ENCODE peak calls at places on chromosomes 2 and 18, in four cellular contexts. One of them, this sample, is unnamed.

GRCh38 chr2:49490710-49491109 is 336.4 kb upstream of the FSHR start:
- DNase-seq in activated naive CD4-positive, alpha-beta T cell treated with anti-CD3 and anti-CD28 coated beads, Interleukin-2, amount 10 ng/mL, durations not matched to agents 7 days and 5 days: peak; percentile 25
- DNase-seq in activated CD4-positive, alpha-beta T cell treated with anti-CD3 and anti-CD28 coated beads, Interleukin-2, amount 50 U/mL, for 48 hours: peak; percentile 8
- DNase-seq in SHP77 treated with DMSO at 0.1 percent for 48 hours: peak; percentile 11
- DNase-seq in this sample: no peak

GRCh38 chr2:237471457-237472186 is 15.4 kb upstream of the MLPH start:
- DNase-seq in activated naive CD4-positive, alpha-beta T cell treated with anti-CD3 and anti-CD28 coated beads, Interleukin-2, amount 10 ng/mL, durations not matched to agents 7 days and 5 days: peak; percentile 51
- DNase-seq in activated CD4-positive, alpha-beta T cell treated with anti-CD3 and anti-CD28 coated beads, Interleukin-2, amount 50 U/mL, for 48 hours: peak; percentile 48
- DNase-seq in SHP77 treated with DMSO at 0.1 percent for 48 hours: peak; percentile 17
- DNase-seq in this sample: no peak

GRCh38 chr2:7709907-7710306 is 792.7 kb downstream of the RNF144A start:
- DNase-seq in activated CD4-positive, alpha-beta T cell treated with anti-CD3 and anti-CD28 coated beads, Interleukin-2, amount 50 U/mL, for 48 hours: no peak
- DNase-seq in activated naive CD4-positive, alpha-beta T cell treated with anti-CD3 and anti-CD28 coated beads, Interleukin-2, amount 10 ng/mL, durations not matched to agents 7 days and 5 days: no peak
- DNase-seq in SHP77 treated with DMSO at 0.1 percent for 48 hours: no peak
- DNase-seq in this sample: no peak

GRCh38 chr2:170122883-170123547 is 54.9 kb upstream of the MYO3B start:
- DNase-seq in SHP77 treated with DMSO at 0.1 percent for 48 hours: no peak
- DNase-seq in activated CD4-positive, alpha-beta T cell treated with anti-CD3 and anti-CD28 coated beads, Interleukin-2, amount 50 U/mL, for 48 hours: no peak
- DNase-seq in activated naive CD4-positive, alpha-beta T cell treated with anti-CD3 and anti-CD28 coated beads, Interleukin-2, amount 10 ng/mL, durations not matched to agents 7 days and 5 days: no peak
- DNase-seq in this sample: no peak

GRCh38 chr2:28558918-28559317 is 63.1 kb downstream of the PLB1 start:
- DNase-seq in activated CD4-positive, alpha-beta T cell treated with anti-CD3 and anti-CD28 coated beads, Interleukin-2, amount 50 U/mL, for 48 hours: no peak
- DNase-seq in activated naive CD4-positive, alpha-beta T cell treated with anti-CD3 and anti-CD28 coated beads, Interleukin-2, amount 10 ng/mL, durations not matched to agents 7 days and 5 days: no peak
- DNase-seq in SHP77 treated with DMSO at 0.1 percent for 48 hours: no peak
- DNase-seq in this sample: no peak

GRCh38 chr2:195543902-195544894 is 112.8 kb upstream of the SLC39A10 start:
- DNase-seq in activated CD4-positive, alpha-beta T cell treated with anti-CD3 and anti-CD28 coated beads, Interleukin-2, amount 50 U/mL, for 48 hours: no peak
- DNase-seq in activated naive CD4-positive, alpha-beta T cell treated with anti-CD3 and anti-CD28 coated beads, Interleukin-2, amount 10 ng/mL, durations not matched to agents 7 days and 5 days: no peak
- DNase-seq in SHP77 treated with DMSO at 0.1 percent for 48 hours: no peak
- DNase-seq in this sample: no peak

GRCh38 chr18:31410716-31411483 is 34.3 kb downstream of the DSG4 start:
- DNase-seq in SHP77 treated with DMSO at 0.1 percent for 48 hours: no peak
- DNase-seq in activated CD4-positive, alpha-beta T cell treated with anti-CD3 and anti-CD28 coated beads, Interleukin-2, amount 50 U/mL, for 48 hours: no peak
- DNase-seq in activated naive CD4-positive, alpha-beta T cell treated with anti-CD3 and anti-CD28 coated beads, Interleukin-2, amount 10 ng/mL, durations not matched to agents 7 days and 5 days: no peak
- DNase-seq in this sample: no peak

GRCh38 chr2:201696151-201696659 is 2.2 kb downstream of the MPP4 start:
- DNase-seq in SHP77 treated with DMSO at 0.1 percent for 48 hours: no peak
- DNase-seq in activated naive CD4-positive, alpha-beta T cell treated with anti-CD3 and anti-CD28 coated beads, Interleukin-2, amount 10 ng/mL, durations not matched to agents 7 days and 5 days: no peak
- DNase-seq in activated CD4-positive, alpha-beta T cell treated with anti-CD3 and anti-CD28 coated beads, Interleukin-2, amount 50 U/mL, for 48 hours: no peak
- DNase-seq in this sample: no peak

GRCh38 chr2:239955086-239955988 is 69.8 kb downstream of the NDUFA10 start:
- DNase-seq in SHP77 treated with DMSO at 0.1 percent for 48 hours: no peak
- DNase-seq in activated CD4-positive, alpha-beta T cell treated with anti-CD3 and anti-CD28 coated beads, Interleukin-2, amount 50 U/mL, for 48 hours: no peak
- DNase-seq in activated naive CD4-positive, alpha-beta T cell treated with anti-CD3 and anti-CD28 coated beads, Interleukin-2, amount 10 ng/mL, durations not matched to agents 7 days and 5 days: no peak
- DNase-seq in this sample: no peak

GRCh38 chr2:224221455-224221913 is 180.4 kb downstream of the FAM124B start:
- DNase-seq in activated CD4-positive, alpha-beta T cell treated with anti-CD3 and anti-CD28 coated beads, Interleukin-2, amount 50 U/mL, for 48 hours: no peak
- DNase-seq in SHP77 treated with DMSO at 0.1 percent for 48 hours: no peak
- DNase-seq in activated naive CD4-positive, alpha-beta T cell treated with anti-CD3 and anti-CD28 coated beads, Interleukin-2, amount 10 ng/mL, durations not matched to agents 7 days and 5 days: no peak
- DNase-seq in this sample: no peak

GRCh38 chr2:161232571-161232970 is 72.3 kb downstream of the TANK start:
- DNase-seq in activated naive CD4-positive, alpha-beta T cell treated with anti-CD3 and anti-CD28 coated beads, Interleukin-2, amount 10 ng/mL, durations not matched to agents 7 days and 5 days: no peak
- DNase-seq in activated CD4-positive, alpha-beta T cell treated with anti-CD3 and anti-CD28 coated beads, Interleukin-2, amount 50 U/mL, for 48 hours: no peak
- DNase-seq in SHP77 treated with DMSO at 0.1 percent for 48 hours: no peak
- DNase-seq in this sample: no peak

GRCh38 chr2:8647462-8647857 is 34.4 kb upstream of the ID2 start:
- DNase-seq in activated naive CD4-positive, alpha-beta T cell treated with anti-CD3 and anti-CD28 coated beads, Interleukin-2, amount 10 ng/mL, durations not matched to agents 7 days and 5 days: no peak
- DNase-seq in activated CD4-positive, alpha-beta T cell treated with anti-CD3 and anti-CD28 coated beads, Interleukin-2, amount 50 U/mL, for 48 hours: no peak
- DNase-seq in SHP77 treated with DMSO at 0.1 percent for 48 hours: no peak
- DNase-seq in this sample: no peak

GRCh38 chr2:119218478-119219064 is 5.1 kb upstream of the STEAP3 start:
- DNase-seq in SHP77 treated with DMSO at 0.1 percent for 48 hours: peak; percentile 73
- DNase-seq in activated naive CD4-positive, alpha-beta T cell treated with anti-CD3 and anti-CD28 coated beads, Interleukin-2, amount 10 ng/mL, durations not matched to agents 7 days and 5 days: no peak
- DNase-seq in activated CD4-positive, alpha-beta T cell treated with anti-CD3 and anti-CD28 coated beads, Interleukin-2, amount 50 U/mL, for 48 hours: no peak
- DNase-seq in this sample: no peak

This sample was measured in nucleus accumbens.